ENCODE peak calls at places on chromosomes 6 and 20, in six cellular contexts. K is brain microvascular endothelial cell; B is CD8-positive, alpha-beta T cell; A is SW480; G is ecto neural progenitor cell; P is ELR. I is an unnamed sample.

GRCh38 chr6:84447651-84448050 is 220.2 kb upstream of the CEP162 start:
- DNase-seq in P (no peak), K (no peak), B (no peak), G (no peak), A (no peak), I (no peak)

GRCh38 chr6:41586564-41586963 is 40.4 kb downstream of the FOXP4 start:
- DNase-seq in K (no peak), A (no peak), B (no peak), G (no peak), P (no peak), I (no peak)

GRCh38 chr20:4512891-4513550 is 208.7 kb upstream of the PRND start:
- DNase-seq in B (no peak), A (peak), P (peak), G (no peak), K (peak), I (no peak)

GRCh38 chr6:33700391-33701050 is 11.0 kb downstream of the UQCC2 start:
- DNase-seq in K (peak), P (peak), B (peak), G (peak), A (peak), I (no peak)

GRCh38 chr6:15800821-15801617 is 138.2 kb upstream of the DTNBP1 start:
- DNase-seq in K (no peak), A (no peak), B (no peak), P (peak), G (no peak), I (no peak)

GRCh38 chr6:36244641-36245280 is 25.1 kb upstream of the PNPLA1 start:
- DNase-seq in A (peak), K (no peak), B (no peak), P (peak), G (peak), I (no peak)

GRCh38 chr20:63980317-63980805 is 571 bp upstream of the PRPF6 start:
- DNase-seq in B (no peak), G (no peak), A (no peak), P (no peak), K (no peak), I (no peak)

GRCh38 chr6:34115396-34116314 is 30.2 kb downstream of the GRM4 start:
- DNase-seq in A (no peak), P (peak), K (no peak), B (no peak), G (peak), I (no peak)

GRCh38 chr6:143427109-143427817 is 23.2 kb downstream of the ADAT2 start:
- DNase-seq in B (peak), A (peak), G (peak), K (peak), P (peak), I (peak)

GRCh38 chr6:138785092-138785491 is 10.8 kb upstream of the ECT2L start:
- DNase-seq in G (no peak), K (no peak), A (no peak), P (no peak), B (no peak), I (no peak)

GRCh38 chr6:111121789-111122350 is 34.6 kb downstream of the SLC16A10 start:
- DNase-seq in P (no peak), A (no peak), K (no peak), B (no peak), G (no peak), I (no peak)

GRCh38 chr6:47179286-47179685 is 130.4 kb downstream of the TNFRSF21 start:
- DNase-seq in G (no peak), P (no peak), A (peak), B (no peak), K (no peak), I (no peak)

GRCh38 chr6:34273242-34273805 is 24.5 kb upstream of the SMIM29 start:
- DNase-seq in A (no peak), K (peak), B (no peak), G (no peak), P (no peak), I (no peak)

GRCh38 chr20:44728835-44729342 is 13.7 kb downstream of the CCN5 start:
- DNase-seq in A (peak), B (no peak), G (no peak), K (peak), P (peak), I (peak)

GRCh38 chr6:150651808-150652473 is 52.3 kb downstream of the PLEKHG1 start:
- DNase-seq in G (no peak), P (no peak), K (no peak), A (no peak), B (no peak), I (no peak)

GRCh38 chr6:136779682-136780081 is 12.6 kb downstream of the MAP3K5 start:
- DNase-seq in P (no peak), B (no peak), G (no peak), K (no peak), A (no peak), I (no peak)

GRCh38 chr6:78607188-78607587 is 260.2 kb upstream of the IRAK1BP1 start:
- DNase-seq in K (no peak), B (no peak), G (no peak), A (no peak), P (peak), I (no peak)

GRCh38 chr6:30219244-30219643 is 6.0 kb upstream of the TRIM26 start:
- DNase-seq in A (peak), G (no peak), P (peak), K (peak), B (peak), I (no peak)

GRCh38 chr6:37171141-37171969 is 1.4 kb downstream of the PIM1 start:
- DNase-seq in B (peak), P (peak), K (peak), G (peak), A (peak), I (no peak)

GRCh38 chr6:170286246-170286933 is 4.5 kb downstream of the DLL1 start:
- DNase-seq in A (no peak), P (no peak), K (no peak), G (peak), B (no peak), I (no peak)

GRCh38 chr6:142810952-142811514 is 133.9 kb downstream of the HIVEP2 start:
- DNase-seq in B (no peak), P (no peak), A (no peak), G (no peak), K (no peak), I (no peak)

GRCh38 chr6:79672631-79673065 is 41.5 kb downstream of the SH3BGRL2 start:
- DNase-seq in G (no peak), P (peak), A (peak), K (peak), B (no peak), I (no peak)

GRCh38 chr6:159254186-159254585 is 85.0 kb downstream of the FNDC1 start:
- DNase-seq in G (no peak), B (no peak), P (peak), A (no peak), K (no peak), I (no peak)

GRCh38 chr6:47592466-47592865 is 105.9 kb upstream of the ADGRF4 start:
- DNase-seq in P (no peak), B (no peak), K (no peak), A (no peak), G (no peak), I (no peak)

GRCh38 chr20:38143238-38143645 is 21.8 kb downstream of the TGM2 start:
- DNase-seq in G (no peak), K (no peak), P (no peak), A (peak), B (no peak), I (no peak)

GRCh38 chr6:127494240-127494767 is 24.8 kb downstream of the MTCL3 start:
- DNase-seq in K (no peak), P (no peak), G (no peak), B (no peak), A (no peak), I (no peak)

GRCh38 chr6:133681880-133682279 is 207.0 kb upstream of the TCF21 start:
- DNase-seq in B (no peak), K (no peak), G (no peak), A (no peak), P (no peak), I (no peak)

GRCh38 chr6:44053760-44054556 is 73.3 kb downstream of the MRPL14 start:
- DNase-seq in A (no peak), K (peak), G (no peak), P (peak), B (no peak), I (no peak)

GRCh38 chr6:76275746-76276145 is 203.3 kb upstream of the IMPG1 start:
- DNase-seq in K (no peak), G (no peak), B (no peak), A (peak), P (peak), I (no peak)

GRCh38 chr20:47735412-47736400 is 49.6 kb downstream of the SULF2 start:
- DNase-seq in P (no peak), A (no peak), K (no peak), G (no peak), B (no peak), I (no peak)

I was measured in osteocyte.